ENCODE peak calls at places on chromosome 20, in seven cellular contexts. One of them, this sample, is unnamed.
A peak's percentile ranks its signal among the peaks of the same experiment; 100 is the strongest.

GRCh38 chr20:33697129-33697528 is 10.9 kb upstream of the E2F1 start:
- DNase-seq in RWPE1: no peak
- DNase-seq in fibroblast of the aortic adventitia: peak; percentile 89
- DNase-seq in ovary: no peak
- DNase-seq in upper lobe of left lung: no peak
- DNase-seq in neural crest cell: no peak
- DNase-seq in breast epithelium: no peak
- DNase-seq in this sample: no peak

GRCh38 chr20:14481863-14482262 is 144.5 kb upstream of the FLRT3 start:
- DNase-seq in ovary: no peak
- DNase-seq in breast epithelium: no peak
- DNase-seq in RWPE1: peak; percentile 68
- DNase-seq in upper lobe of left lung: no peak
- DNase-seq in fibroblast of the aortic adventitia: peak; percentile 90
- DNase-seq in neural crest cell: no peak
- DNase-seq in this sample: no peak

GRCh38 chr20:10659651-10660601 is 13.9 kb downstream of the JAG1 start:
- DNase-seq in RWPE1: no peak
- DNase-seq in ovary: no peak
- DNase-seq in fibroblast of the aortic adventitia: no peak
- DNase-seq in breast epithelium: no peak
- DNase-seq in upper lobe of left lung: peak; percentile 77
- DNase-seq in neural crest cell: no peak
- DNase-seq in this sample: no peak

GRCh38 chr20:32674362-32674789 is 635 bp upstream of the C20orf203 start:
- DNase-seq in RWPE1: peak; percentile 82
- DNase-seq in ovary: no peak
- DNase-seq in breast epithelium: peak; percentile 68
- DNase-seq in upper lobe of left lung: peak; percentile 38
- DNase-seq in neural crest cell: peak; percentile 58
- DNase-seq in fibroblast of the aortic adventitia: peak; percentile 65
- DNase-seq in this sample: no peak

GRCh38 chr20:5678769-5679168 is 71.4 kb upstream of the SHLD1 start:
- DNase-seq in breast epithelium: no peak
- DNase-seq in RWPE1: no peak
- DNase-seq in neural crest cell: no peak
- DNase-seq in fibroblast of the aortic adventitia: no peak
- DNase-seq in ovary: no peak
- DNase-seq in upper lobe of left lung: no peak
- DNase-seq in this sample: no peak

GRCh38 chr20:63896136-63896890 is 1.4 kb downstream of the DNAJC5 start:
- DNase-seq in breast epithelium: no peak
- DNase-seq in upper lobe of left lung: peak; percentile 74
- DNase-seq in ovary: peak; percentile 64
- DNase-seq in neural crest cell: no peak
- DNase-seq in fibroblast of the aortic adventitia: peak; percentile 21
- DNase-seq in RWPE1: peak; percentile 63
- DNase-seq in this sample: no peak

GRCh38 chr20:60525397-60525796 is 567.2 kb downstream of the CDH26 start:
- DNase-seq in fibroblast of the aortic adventitia: no peak
- DNase-seq in ovary: no peak
- DNase-seq in breast epithelium: no peak
- DNase-seq in upper lobe of left lung: no peak
- DNase-seq in RWPE1: no peak
- DNase-seq in neural crest cell: no peak
- DNase-seq in this sample: no peak

GRCh38 chr20:10430000-10430466 is 4.0 kb downstream of the MKKS start:
- DNase-seq in neural crest cell: no peak
- DNase-seq in fibroblast of the aortic adventitia: no peak
- DNase-seq in breast epithelium: no peak
- DNase-seq in ovary: no peak
- DNase-seq in RWPE1: peak; percentile 56
- DNase-seq in upper lobe of left lung: no peak
- DNase-seq in this sample: no peak

GRCh38 chr20:50023116-50023802 is 40.5 kb downstream of the SNAI1 start:
- DNase-seq in upper lobe of left lung: no peak
- DNase-seq in ovary: no peak
- DNase-seq in neural crest cell: no peak
- DNase-seq in RWPE1: no peak
- DNase-seq in fibroblast of the aortic adventitia: no peak
- DNase-seq in breast epithelium: no peak
- DNase-seq in this sample: no peak

GRCh38 chr20:7108929-7109328 is 341.4 kb downstream of the BMP2 start:
- DNase-seq in RWPE1: no peak
- DNase-seq in ovary: no peak
- DNase-seq in upper lobe of left lung: no peak
- DNase-seq in neural crest cell: no peak
- DNase-seq in breast epithelium: no peak
- DNase-seq in fibroblast of the aortic adventitia: peak; percentile 45
- DNase-seq in this sample: no peak

GRCh38 chr20:7113577-7114466 is 346.3 kb downstream of the BMP2 start:
- DNase-seq in RWPE1: peak; percentile 64
- DNase-seq in breast epithelium: no peak
- DNase-seq in ovary: no peak
- DNase-seq in fibroblast of the aortic adventitia: peak; percentile 59
- DNase-seq in upper lobe of left lung: no peak
- DNase-seq in neural crest cell: peak; percentile 57
- DNase-seq in this sample: no peak
- TF ChIP-seq CTCF in RWPE1: peak; percentile 70
- TF ChIP-seq CTCF in breast epithelium: no peak
- TF ChIP-seq CTCF in ovary: no peak
- TF ChIP-seq CTCF in fibroblast of the aortic adventitia: peak; percentile 67
- TF ChIP-seq CTCF in upper lobe of left lung: no peak
- TF ChIP-seq CTCF in neural crest cell: peak; percentile 67
- TF ChIP-seq CTCF in this sample: peak; percentile 71

GRCh38 chr20:36784900-36785299 is 11.3 kb upstream of the DSN1 start:
- DNase-seq in RWPE1: no peak
- DNase-seq in fibroblast of the aortic adventitia: peak; percentile 33
- DNase-seq in breast epithelium: no peak
- DNase-seq in neural crest cell: no peak
- DNase-seq in upper lobe of left lung: no peak
- DNase-seq in ovary: no peak
- DNase-seq in this sample: no peak
- TF ChIP-seq CTCF in RWPE1: no peak
- TF ChIP-seq CTCF in fibroblast of the aortic adventitia: peak; percentile 6
- TF ChIP-seq CTCF in breast epithelium: no peak
- TF ChIP-seq CTCF in neural crest cell: no peak
- TF ChIP-seq CTCF in upper lobe of left lung: no peak
- TF ChIP-seq CTCF in ovary: no peak
- TF ChIP-seq CTCF in this sample: no peak

GRCh38 chr20:61724376-61724775 is 341.3 kb downstream of the TAF4 start:
- DNase-seq in upper lobe of left lung: no peak
- DNase-seq in RWPE1: no peak
- DNase-seq in fibroblast of the aortic adventitia: no peak
- DNase-seq in breast epithelium: no peak
- DNase-seq in ovary: no peak
- DNase-seq in neural crest cell: no peak
- DNase-seq in this sample: no peak
- TF ChIP-seq CTCF in upper lobe of left lung: no peak
- TF ChIP-seq CTCF in RWPE1: no peak
- TF ChIP-seq CTCF in fibroblast of the aortic adventitia: no peak
- TF ChIP-seq CTCF in breast epithelium: no peak
- TF ChIP-seq CTCF in ovary: no peak
- TF ChIP-seq CTCF in neural crest cell: peak; percentile 51
- TF ChIP-seq CTCF in this sample: peak; percentile 66

GRCh38 chr20:51966296-51966971 is 164.1 kb upstream of the SALL4 start:
- DNase-seq in neural crest cell: peak; percentile 52
- DNase-seq in fibroblast of the aortic adventitia: peak; percentile 80
- DNase-seq in RWPE1: peak; percentile 57
- DNase-seq in breast epithelium: no peak
- DNase-seq in upper lobe of left lung: peak; percentile 47
- DNase-seq in ovary: no peak
- DNase-seq in this sample: no peak
- TF ChIP-seq CTCF in neural crest cell: peak; percentile 61
- TF ChIP-seq CTCF in fibroblast of the aortic adventitia: peak; percentile 88
- TF ChIP-seq CTCF in RWPE1: peak; percentile 67
- TF ChIP-seq CTCF in breast epithelium: peak; percentile 19
- TF ChIP-seq CTCF in upper lobe of left lung: peak; percentile 31
- TF ChIP-seq CTCF in ovary: no peak
- TF ChIP-seq CTCF in this sample: peak; percentile 76

GRCh38 chr20:2508631-2509467 is at the start of gene ZNF343:
- DNase-seq in breast epithelium: peak; percentile 73
- DNase-seq in upper lobe of left lung: peak; percentile 81
- DNase-seq in neural crest cell: peak; percentile 66
- DNase-seq in ovary: peak; percentile 84
- DNase-seq in RWPE1: peak; percentile 92
- DNase-seq in fibroblast of the aortic adventitia: peak; percentile 82
- DNase-seq in this sample: peak; percentile 78
- TF ChIP-seq CTCF in breast epithelium: no peak
- TF ChIP-seq CTCF in upper lobe of left lung: no peak
- TF ChIP-seq CTCF in neural crest cell: no peak
- TF ChIP-seq CTCF in ovary: no peak
- TF ChIP-seq CTCF in RWPE1: no peak
- TF ChIP-seq CTCF in fibroblast of the aortic adventitia: no peak
- TF ChIP-seq CTCF in this sample: no peak

GRCh38 chr20:39825524-39825923 is 863.4 kb downstream of the DHX35 start:
- DNase-seq in RWPE1: peak; percentile 43
- DNase-seq in fibroblast of the aortic adventitia: no peak
- DNase-seq in ovary: no peak
- DNase-seq in upper lobe of left lung: no peak
- DNase-seq in neural crest cell: no peak
- DNase-seq in breast epithelium: no peak
- DNase-seq in this sample: no peak

GRCh38 chr20:39825950-39826349 is 863.1 kb downstream of the MAFB start:
- DNase-seq in upper lobe of left lung: no peak
- DNase-seq in breast epithelium: no peak
- DNase-seq in ovary: no peak
- DNase-seq in fibroblast of the aortic adventitia: no peak
- DNase-seq in RWPE1: no peak
- DNase-seq in neural crest cell: no peak
- DNase-seq in this sample: no peak

GRCh38 chr20:39830903-39831302 is 858.1 kb downstream of the MAFB start:
- DNase-seq in upper lobe of left lung: no peak
- DNase-seq in breast epithelium: no peak
- DNase-seq in neural crest cell: no peak
- DNase-seq in ovary: no peak
- DNase-seq in RWPE1: no peak
- DNase-seq in fibroblast of the aortic adventitia: no peak
- DNase-seq in this sample: no peak

GRCh38 chr20:39829713-39830112 is 859.3 kb downstream of the MAFB start:
- DNase-seq in ovary: no peak
- DNase-seq in RWPE1: no peak
- DNase-seq in neural crest cell: no peak
- DNase-seq in upper lobe of left lung: no peak
- DNase-seq in fibroblast of the aortic adventitia: no peak
- DNase-seq in breast epithelium: no peak
- DNase-seq in this sample: no peak

DNA sequence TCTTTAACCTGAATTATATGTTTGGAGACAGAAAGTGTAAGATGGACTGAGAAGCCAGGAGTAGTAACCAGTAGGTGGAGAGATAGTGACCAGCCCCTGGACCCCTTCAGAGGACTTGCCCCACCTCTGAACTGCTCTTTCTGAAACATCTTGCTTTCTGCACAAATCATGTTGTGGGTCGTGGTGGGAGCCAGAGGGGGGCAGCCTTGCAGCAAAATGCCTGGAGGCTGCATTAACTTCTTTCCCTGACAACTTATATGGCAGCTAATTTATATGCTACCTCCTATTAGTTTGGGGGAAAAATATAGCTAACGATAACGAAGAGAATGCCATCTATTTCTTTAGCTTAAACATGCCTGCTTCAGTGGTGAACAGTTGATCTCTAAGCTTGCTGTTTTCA is 859.8 kb downstream of the MAFB start:
- DNase-seq in breast epithelium: no peak
- DNase-seq in neural crest cell: no peak
- DNase-seq in upper lobe of left lung: no peak
- DNase-seq in ovary: no peak
- DNase-seq in RWPE1: no peak
- DNase-seq in fibroblast of the aortic adventitia: no peak
- DNase-seq in this sample: no peak
- TF ChIP-seq CTCF in breast epithelium: no peak
- TF ChIP-seq CTCF in neural crest cell: peak; percentile 48
- TF ChIP-seq CTCF in upper lobe of left lung: no peak
- TF ChIP-seq CTCF in ovary: no peak
- TF ChIP-seq CTCF in RWPE1: no peak
- TF ChIP-seq CTCF in fibroblast of the aortic adventitia: peak; percentile 43
- TF ChIP-seq CTCF in this sample: peak; percentile 70

DNA sequence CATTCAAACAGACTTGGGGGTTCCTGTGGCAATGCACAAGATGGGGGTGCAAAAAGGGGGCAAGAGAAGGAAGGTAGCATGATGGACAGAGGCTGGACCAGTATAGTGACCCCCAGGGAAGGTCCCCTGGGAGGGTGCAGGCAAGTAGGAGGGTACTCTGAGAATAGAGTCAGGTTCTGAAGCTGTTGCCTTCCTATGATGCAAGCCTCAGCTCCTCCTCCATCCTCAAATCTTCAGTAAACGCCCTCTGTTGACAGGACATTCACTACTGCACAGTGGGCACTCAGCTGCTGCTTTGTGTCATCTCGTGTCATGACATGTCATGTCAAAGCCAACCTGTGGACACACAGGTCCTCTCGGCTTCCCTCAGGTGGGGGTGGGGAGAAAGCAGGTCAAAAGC is 5.8 kb upstream of the SDCBP2 start:
- DNase-seq in RWPE1: no peak
- DNase-seq in neural crest cell: no peak
- DNase-seq in upper lobe of left lung: peak; percentile 19
- DNase-seq in fibroblast of the aortic adventitia: no peak
- DNase-seq in ovary: no peak
- DNase-seq in breast epithelium: no peak
- DNase-seq in this sample: no peak
- TF ChIP-seq CTCF in RWPE1: no peak
- TF ChIP-seq CTCF in neural crest cell: no peak
- TF ChIP-seq CTCF in upper lobe of left lung: no peak
- TF ChIP-seq CTCF in fibroblast of the aortic adventitia: no peak
- TF ChIP-seq CTCF in ovary: no peak
- TF ChIP-seq CTCF in breast epithelium: no peak
- TF ChIP-seq CTCF in this sample: no peak

GRCh38 chr20:1908191-1908590 is 13.0 kb downstream of the SIRPA start:
- DNase-seq in fibroblast of the aortic adventitia: no peak
- DNase-seq in ovary: no peak
- DNase-seq in breast epithelium: no peak
- DNase-seq in upper lobe of left lung: no peak
- DNase-seq in RWPE1: no peak
- DNase-seq in neural crest cell: no peak
- DNase-seq in this sample: no peak

GRCh38 chr20:1912646-1913045 is 17.4 kb downstream of the SIRPA start:
- DNase-seq in upper lobe of left lung: no peak
- DNase-seq in RWPE1: no peak
- DNase-seq in ovary: no peak
- DNase-seq in fibroblast of the aortic adventitia: no peak
- DNase-seq in neural crest cell: no peak
- DNase-seq in breast epithelium: no peak
- DNase-seq in this sample: no peak

GRCh38 chr20:1912056-1912455 is 16.8 kb downstream of the SIRPA start:
- DNase-seq in ovary: no peak
- DNase-seq in neural crest cell: no peak
- DNase-seq in breast epithelium: no peak
- DNase-seq in fibroblast of the aortic adventitia: no peak
- DNase-seq in RWPE1: no peak
- DNase-seq in upper lobe of left lung: no peak
- DNase-seq in this sample: no peak

GRCh38 chr20:1909097-1909496 is 13.9 kb downstream of the SIRPA start:
- DNase-seq in RWPE1: no peak
- DNase-seq in fibroblast of the aortic adventitia: no peak
- DNase-seq in neural crest cell: no peak
- DNase-seq in ovary: no peak
- DNase-seq in breast epithelium: no peak
- DNase-seq in upper lobe of left lung: no peak
- DNase-seq in this sample: no peak

DNA sequence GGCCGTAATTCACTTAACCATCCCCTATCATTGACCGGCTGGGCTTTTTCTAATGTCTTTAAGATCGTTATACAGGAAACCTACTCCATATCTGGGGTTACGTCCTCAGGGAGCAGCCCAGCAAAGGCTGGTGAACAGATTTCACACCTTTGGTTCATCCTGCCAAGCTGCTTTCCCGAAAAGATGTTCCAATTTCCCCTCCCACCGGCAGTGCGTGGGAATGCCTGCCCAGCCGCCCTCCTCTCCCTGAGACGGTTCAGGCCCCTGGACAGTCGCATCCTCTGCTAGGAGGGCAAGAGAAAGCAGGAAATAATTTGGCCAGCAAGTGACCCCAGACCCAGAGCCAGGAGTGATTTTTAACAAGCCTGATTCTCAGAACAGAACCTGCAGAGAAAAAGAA is 16.3 kb downstream of the SIRPA start:
- DNase-seq in ovary: no peak
- DNase-seq in RWPE1: no peak
- DNase-seq in upper lobe of left lung: no peak
- DNase-seq in neural crest cell: no peak
- DNase-seq in breast epithelium: no peak
- DNase-seq in fibroblast of the aortic adventitia: no peak
- DNase-seq in this sample: no peak
- TF ChIP-seq CTCF in ovary: no peak
- TF ChIP-seq CTCF in RWPE1: no peak
- TF ChIP-seq CTCF in upper lobe of left lung: no peak
- TF ChIP-seq CTCF in neural crest cell: no peak
- TF ChIP-seq CTCF in breast epithelium: no peak
- TF ChIP-seq CTCF in fibroblast of the aortic adventitia: no peak
- TF ChIP-seq CTCF in this sample: no peak